ENCODE peak calls at places on chromosomes 11 and 22, in nine cellular contexts. A is OCI-LY7, H is heart right ventricle, M is GM12865, K is Calu3, W is fibroblast of pulmonary artery, R is spleen, O is colonic mucosa, F is MCF 10A. J is an unnamed sample.

GRCh38 chr11:19853901-19854300 is 141.3 kb downstream of the NAV2 start:
- DNase-seq in W (no peak), K (no peak), F (no peak), H (no peak), R (no peak), O (no peak), A (no peak), M (no peak), J (no peak)

GRCh38 chr11:16613401-16614381 is 124.8 kb upstream of the C11orf58 start:
- DNase-seq in A (peak; percentile 64), M (peak; percentile 79), O (peak; percentile 83), K (peak; percentile 89), W (peak; percentile 85), F (peak; percentile 84), R (peak; percentile 90), H (peak; percentile 89), J (peak; percentile 77)

GRCh38 chr22:22558972-22559603 is at the start of gene PRAME:
- DNase-seq in M (peak; percentile 76), K (peak; percentile 89), R (peak; percentile 88), A (peak; percentile 89), O (peak; percentile 72), H (peak; percentile 39), F (peak; percentile 39), W (peak; percentile 39), J (no peak)

GRCh38 chr11:114160884-114161283 is 101.4 kb downstream of the ZBTB16 start:
- DNase-seq in O (no peak), H (no peak), W (no peak), M (no peak), K (no peak), R (no peak), A (no peak), F (peak; percentile 80), J (no peak)

GRCh38 chr11:93783362-93783761 is 720 bp upstream of the MED17 start:
- DNase-seq in H (no peak), M (no peak), O (no peak), W (no peak), R (no peak), F (no peak), K (no peak), A (no peak), J (no peak)

GRCh38 chr11:45405916-45406670 is 120.0 kb upstream of the SYT13 start:
- DNase-seq in K (no peak), O (no peak), R (no peak), H (no peak), F (peak; percentile 27), W (peak; percentile 54), A (peak; percentile 4), M (no peak), J (no peak)

GRCh38 chr11:35155677-35156076 is 16.7 kb downstream of the CD44 start:
- DNase-seq in M (no peak), R (no peak), A (no peak), W (no peak), H (no peak), K (no peak), O (no peak), F (no peak), J (no peak)

GRCh38 chr11:67436459-67437081 is 912 bp downstream of the PTPRCAP start:
- DNase-seq in F (no peak), A (peak; percentile 91), R (peak; percentile 92), O (no peak), H (no peak), M (peak; percentile 93), W (no peak), K (no peak), J (no peak)

GRCh38 chr22:49600891-49601431 is 226.7 kb downstream of the BRD1 start:
- DNase-seq in M (no peak), A (peak; percentile 16), H (no peak), F (no peak), O (no peak), K (no peak), W (no peak), R (peak; percentile 61), J (no peak)

GRCh38 chr22:39852799-39853198 is 40.8 kb downstream of the ENTHD1 start:
- DNase-seq in W (no peak), O (no peak), R (no peak), K (no peak), A (no peak), H (no peak), M (no peak), F (no peak), J (no peak)

GRCh38 chr11:111213256-111213655 is 32.3 kb upstream of the POU2AF2 start:
- DNase-seq in H (no peak), M (no peak), K (no peak), W (no peak), A (no peak), R (no peak), F (no peak), O (no peak), J (no peak)

GRCh38 chr11:131186629-131187075 is 183.8 kb upstream of the NTM start:
- DNase-seq in O (no peak), F (no peak), A (no peak), R (no peak), H (peak; percentile 20), M (peak; percentile 84), K (no peak), W (no peak), J (no peak)

GRCh38 chr22:43923191-43923590 is 414 bp upstream of the PNPLA3 start:
- DNase-seq in K (no peak), W (no peak), F (no peak), H (no peak), M (peak; percentile 13), A (no peak), O (no peak), R (no peak), J (no peak)

GRCh38 chr11:1202154-1202775 is 20.6 kb upstream of the MUC5B start:
- DNase-seq in W (no peak), F (no peak), M (peak; percentile 13), A (peak; percentile 13), K (no peak), H (peak; percentile 10), R (peak; percentile 71), O (no peak), J (peak; percentile 51)

GRCh38 chr22:40808018-40808841 is 10.9 kb downstream of the SLC25A17 start:
- DNase-seq in R (no peak), A (no peak), F (no peak), K (no peak), O (no peak), H (no peak), M (no peak), W (peak; percentile 24), J (no peak)

GRCh38 chr11:46247664-46248063 is 29.8 kb upstream of the CREB3L1 start:
- DNase-seq in A (peak; percentile 38), F (peak; percentile 82), K (peak; percentile 70), M (peak; percentile 76), H (no peak), O (peak; percentile 78), R (no peak), W (peak; percentile 68), J (no peak)

GRCh38 chr11:437228-437870 is 4.5 kb downstream of the ANO9 start:
- DNase-seq in K (no peak), H (peak; percentile 14), R (no peak), W (no peak), O (no peak), M (no peak), A (no peak), F (no peak), J (no peak)

GRCh38 chr11:11977206-11977938 is 31.1 kb downstream of the DKK3 start:
- DNase-seq in F (peak; percentile 86), M (no peak), R (no peak), A (no peak), H (peak; percentile 71), W (peak; percentile 94), O (no peak), K (no peak), J (peak; percentile 82)

GRCh38 chr11:67664696-67665536 is 9.5 kb downstream of the ALDH3B2 start:
- DNase-seq in F (no peak), O (no peak), W (no peak), R (no peak), K (no peak), M (no peak), A (no peak), H (no peak), J (no peak)

GRCh38 chr22:26986884-26987283 is 329.5 kb downstream of the MIAT start:
- DNase-seq in A (no peak), F (no peak), H (no peak), M (no peak), R (no peak), O (no peak), W (no peak), K (no peak), J (no peak)
- TF ChIP-seq CTCF in A (no peak), F (no peak), H (no peak), M (no peak), R (no peak), O (no peak), W (no peak), K (no peak), J (no peak)

DNA sequence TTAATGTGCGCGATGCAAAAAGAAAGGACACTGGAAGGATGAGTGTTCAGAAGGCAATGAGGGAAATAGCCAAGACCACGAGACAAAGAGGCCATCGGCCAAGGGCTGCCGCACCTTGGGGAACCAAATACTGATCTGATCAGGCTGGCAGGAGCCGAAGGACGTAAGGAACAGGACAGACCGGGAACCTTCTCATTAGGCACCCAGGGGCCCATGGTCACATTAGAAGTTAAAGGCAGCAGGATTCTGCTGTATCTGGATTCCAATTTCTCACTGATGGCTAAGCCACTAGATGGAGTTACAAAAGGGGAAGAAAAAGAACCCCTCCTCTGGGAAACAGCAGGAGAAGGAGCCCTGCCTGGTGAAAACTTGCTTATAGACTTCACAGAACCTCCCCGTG is 28.8 kb upstream of the CPT1A start:
- DNase-seq in K (peak; percentile 6), M (no peak), H (no peak), R (peak; percentile 6), F (no peak), W (no peak), A (no peak), O (no peak), J (no peak)
- TF ChIP-seq CTCF in K (no peak), M (no peak), H (no peak), R (no peak), F (no peak), W (peak; percentile 10), A (no peak), O (no peak), J (no peak)

GRCh38 chr11:65078151-65078550 is 5.7 kb downstream of the CDCA5 start:
- DNase-seq in R (peak; percentile 82), F (peak; percentile 45), K (peak; percentile 77), M (peak; percentile 84), H (peak; percentile 34), O (peak; percentile 75), A (peak; percentile 71), W (peak; percentile 49), J (no peak)
- TF ChIP-seq CTCF in R (peak; percentile 75), F (peak; percentile 69), K (peak; percentile 81), M (peak; percentile 85), H (no peak), O (peak; percentile 68), A (peak; percentile 81), W (peak; percentile 54), J (peak; percentile 52)

GRCh38 chr11:100932474-100933100 is 197.0 kb downstream of the PGR start:
- DNase-seq in A (peak; percentile 22), M (peak; percentile 21), W (peak; percentile 63), F (peak; percentile 35), K (no peak), O (no peak), H (no peak), R (no peak), J (no peak)
- TF ChIP-seq CTCF in A (peak; percentile 71), M (no peak), W (peak; percentile 49), F (peak; percentile 60), K (no peak), O (peak; percentile 32), H (no peak), R (peak; percentile 31), J (peak; percentile 66)